ENCODE peak calls at places on chromosomes 6 and 20, in eight cellular contexts. One of them, this sample, is unnamed.

GRCh38 chr20:313948-314347 is 11.4 kb upstream of the SOX12 start:
- DNase-seq in left ventricle myocardium superior: no peak
- DNase-seq in NCI-H345: no peak
- DNase-seq in GM12865: no peak
- DNase-seq in activated CD4-positive, alpha-beta T cell treated with anti-CD3 and anti-CD28 coated beads, Interleukin-2, amount 50 U/mL, for 1 hour: no peak
- DNase-seq in NAMALWA: no peak
- DNase-seq in GM13976: no peak
- DNase-seq in cardiac fibroblast: peak
- DNase-seq in this sample: no peak

GRCh38 chr20:47125553-47126373 is 230.7 kb downstream of the ZMYND8 start:
- DNase-seq in left ventricle myocardium superior: peak
- DNase-seq in NCI-H345: no peak
- DNase-seq in GM12865: no peak
- DNase-seq in activated CD4-positive, alpha-beta T cell treated with anti-CD3 and anti-CD28 coated beads, Interleukin-2, amount 50 U/mL, for 1 hour: no peak
- DNase-seq in NAMALWA: no peak
- DNase-seq in GM13976: no peak
- DNase-seq in cardiac fibroblast: peak
- DNase-seq in this sample: no peak

GRCh38 chr20:58829531-58829941 is 21.2 kb downstream of the GNAS-AS1 start:
- DNase-seq in left ventricle myocardium superior: peak
- DNase-seq in NCI-H345: no peak
- DNase-seq in GM12865: no peak
- DNase-seq in activated CD4-positive, alpha-beta T cell treated with anti-CD3 and anti-CD28 coated beads, Interleukin-2, amount 50 U/mL, for 1 hour: no peak
- DNase-seq in NAMALWA: no peak
- DNase-seq in GM13976: no peak
- DNase-seq in cardiac fibroblast: no peak
- DNase-seq in this sample: no peak

GRCh38 chr6:124962617-124963415 is 579 bp downstream of the RNF217 start:
- DNase-seq in left ventricle myocardium superior: peak
- DNase-seq in NCI-H345: peak
- DNase-seq in GM12865: no peak
- DNase-seq in activated CD4-positive, alpha-beta T cell treated with anti-CD3 and anti-CD28 coated beads, Interleukin-2, amount 50 U/mL, for 1 hour: no peak
- DNase-seq in NAMALWA: no peak
- DNase-seq in GM13976: peak
- DNase-seq in cardiac fibroblast: peak
- DNase-seq in this sample: no peak

GRCh38 chr6:45432944-45433343 is 55.2 kb upstream of the SUPT3H start:
- DNase-seq in left ventricle myocardium superior: no peak
- DNase-seq in NCI-H345: no peak
- DNase-seq in GM12865: no peak
- DNase-seq in activated CD4-positive, alpha-beta T cell treated with anti-CD3 and anti-CD28 coated beads, Interleukin-2, amount 50 U/mL, for 1 hour: no peak
- DNase-seq in NAMALWA: no peak
- DNase-seq in GM13976: no peak
- DNase-seq in cardiac fibroblast: peak
- DNase-seq in this sample: no peak

GRCh38 chr6:27839303-27840081 is 72.7 kb downstream of the OR2B2 start:
- DNase-seq in left ventricle myocardium superior: no peak
- DNase-seq in NCI-H345: no peak
- DNase-seq in GM12865: peak
- DNase-seq in activated CD4-positive, alpha-beta T cell treated with anti-CD3 and anti-CD28 coated beads, Interleukin-2, amount 50 U/mL, for 1 hour: no peak
- DNase-seq in NAMALWA: peak
- DNase-seq in GM13976: no peak
- DNase-seq in cardiac fibroblast: peak
- DNase-seq in this sample: peak

GRCh38 chr6:85115876-85116275 is 334.0 kb upstream of the NT5E start:
- DNase-seq in left ventricle myocardium superior: no peak
- DNase-seq in NCI-H345: no peak
- DNase-seq in GM12865: no peak
- DNase-seq in activated CD4-positive, alpha-beta T cell treated with anti-CD3 and anti-CD28 coated beads, Interleukin-2, amount 50 U/mL, for 1 hour: no peak
- DNase-seq in NAMALWA: no peak
- DNase-seq in GM13976: no peak
- DNase-seq in cardiac fibroblast: no peak
- DNase-seq in this sample: no peak

GRCh38 chr6:166957087-166957804 is 896 bp upstream of the RNASET2 start:
- DNase-seq in left ventricle myocardium superior: peak
- DNase-seq in NCI-H345: peak
- DNase-seq in GM12865: peak
- DNase-seq in activated CD4-positive, alpha-beta T cell treated with anti-CD3 and anti-CD28 coated beads, Interleukin-2, amount 50 U/mL, for 1 hour: peak
- DNase-seq in NAMALWA: peak
- DNase-seq in GM13976: peak
- DNase-seq in cardiac fibroblast: no peak
- DNase-seq in this sample: no peak

GRCh38 chr6:26439151-26439550 is 1.2 kb upstream of the BTN3A3 start:
- DNase-seq in left ventricle myocardium superior: no peak
- DNase-seq in NCI-H345: no peak
- DNase-seq in GM12865: no peak
- DNase-seq in activated CD4-positive, alpha-beta T cell treated with anti-CD3 and anti-CD28 coated beads, Interleukin-2, amount 50 U/mL, for 1 hour: no peak
- DNase-seq in NAMALWA: no peak
- DNase-seq in GM13976: no peak
- DNase-seq in cardiac fibroblast: no peak
- DNase-seq in this sample: no peak

GRCh38 chr6:36445651-36446050 is 2.9 kb downstream of the KCTD20 start:
- DNase-seq in left ventricle myocardium superior: no peak
- DNase-seq in NCI-H345: no peak
- DNase-seq in GM12865: no peak
- DNase-seq in activated CD4-positive, alpha-beta T cell treated with anti-CD3 and anti-CD28 coated beads, Interleukin-2, amount 50 U/mL, for 1 hour: no peak
- DNase-seq in NAMALWA: no peak
- DNase-seq in GM13976: no peak
- DNase-seq in cardiac fibroblast: no peak
- DNase-seq in this sample: no peak

GRCh38 chr6:100300221-100300736 is 164.4 kb downstream of the SIM1 start:
- DNase-seq in left ventricle myocardium superior: no peak
- DNase-seq in NCI-H345: no peak
- DNase-seq in GM12865: no peak
- DNase-seq in activated CD4-positive, alpha-beta T cell treated with anti-CD3 and anti-CD28 coated beads, Interleukin-2, amount 50 U/mL, for 1 hour: no peak
- DNase-seq in NAMALWA: no peak
- DNase-seq in GM13976: no peak
- DNase-seq in cardiac fibroblast: peak
- DNase-seq in this sample: peak

GRCh38 chr20:45316150-45317080 is 8.3 kb upstream of the MATN4 start:
- DNase-seq in left ventricle myocardium superior: no peak
- DNase-seq in NCI-H345: no peak
- DNase-seq in GM12865: no peak
- DNase-seq in activated CD4-positive, alpha-beta T cell treated with anti-CD3 and anti-CD28 coated beads, Interleukin-2, amount 50 U/mL, for 1 hour: no peak
- DNase-seq in NAMALWA: no peak
- DNase-seq in GM13976: no peak
- DNase-seq in cardiac fibroblast: no peak
- DNase-seq in this sample: no peak

GRCh38 chr6:77454386-77454785 is 8.9 kb downstream of the HTR1B start:
- DNase-seq in left ventricle myocardium superior: no peak
- DNase-seq in NCI-H345: no peak
- DNase-seq in GM12865: no peak
- DNase-seq in activated CD4-positive, alpha-beta T cell treated with anti-CD3 and anti-CD28 coated beads, Interleukin-2, amount 50 U/mL, for 1 hour: no peak
- DNase-seq in NAMALWA: no peak
- DNase-seq in GM13976: no peak
- DNase-seq in cardiac fibroblast: peak
- DNase-seq in this sample: no peak

GRCh38 chr20:19483309-19483708 is 270.9 kb downstream of the SLC24A3 start:
- DNase-seq in left ventricle myocardium superior: no peak
- DNase-seq in NCI-H345: no peak
- DNase-seq in GM12865: no peak
- DNase-seq in activated CD4-positive, alpha-beta T cell treated with anti-CD3 and anti-CD28 coated beads, Interleukin-2, amount 50 U/mL, for 1 hour: no peak
- DNase-seq in NAMALWA: no peak
- DNase-seq in GM13976: no peak
- DNase-seq in cardiac fibroblast: no peak
- DNase-seq in this sample: no peak

GRCh38 chr6:31952140-31952805 is 6.4 kb downstream of the CFB start:
- DNase-seq in left ventricle myocardium superior: peak
- DNase-seq in NCI-H345: peak
- DNase-seq in GM12865: peak
- DNase-seq in activated CD4-positive, alpha-beta T cell treated with anti-CD3 and anti-CD28 coated beads, Interleukin-2, amount 50 U/mL, for 1 hour: no peak
- DNase-seq in NAMALWA: no peak
- DNase-seq in GM13976: peak
- DNase-seq in cardiac fibroblast: peak
- DNase-seq in this sample: no peak

GRCh38 chr6:90508753-90509152 is 78.1 kb downstream of the MAP3K7 start:
- DNase-seq in left ventricle myocardium superior: no peak
- DNase-seq in NCI-H345: no peak
- DNase-seq in GM12865: no peak
- DNase-seq in activated CD4-positive, alpha-beta T cell treated with anti-CD3 and anti-CD28 coated beads, Interleukin-2, amount 50 U/mL, for 1 hour: no peak
- DNase-seq in NAMALWA: peak
- DNase-seq in GM13976: no peak
- DNase-seq in cardiac fibroblast: no peak
- DNase-seq in this sample: no peak

GRCh38 chr20:8616792-8617191 is 452.1 kb upstream of the PLCB4 start:
- DNase-seq in left ventricle myocardium superior: no peak
- DNase-seq in NCI-H345: no peak
- DNase-seq in GM12865: no peak
- DNase-seq in activated CD4-positive, alpha-beta T cell treated with anti-CD3 and anti-CD28 coated beads, Interleukin-2, amount 50 U/mL, for 1 hour: no peak
- DNase-seq in NAMALWA: no peak
- DNase-seq in GM13976: no peak
- DNase-seq in cardiac fibroblast: peak
- DNase-seq in this sample: no peak

GRCh38 chr6:69812746-69813427 is 16.1 kb upstream of the LMBRD1 start:
- DNase-seq in left ventricle myocardium superior: no peak
- DNase-seq in NCI-H345: no peak
- DNase-seq in GM12865: no peak
- DNase-seq in activated CD4-positive, alpha-beta T cell treated with anti-CD3 and anti-CD28 coated beads, Interleukin-2, amount 50 U/mL, for 1 hour: no peak
- DNase-seq in NAMALWA: no peak
- DNase-seq in GM13976: no peak
- DNase-seq in cardiac fibroblast: no peak
- DNase-seq in this sample: no peak

GRCh38 chr20:22681591-22682248 is 97.3 kb upstream of the FOXA2 start:
- DNase-seq in left ventricle myocardium superior: no peak
- DNase-seq in NCI-H345: no peak
- DNase-seq in GM12865: no peak
- DNase-seq in activated CD4-positive, alpha-beta T cell treated with anti-CD3 and anti-CD28 coated beads, Interleukin-2, amount 50 U/mL, for 1 hour: no peak
- DNase-seq in NAMALWA: no peak
- DNase-seq in GM13976: no peak
- DNase-seq in cardiac fibroblast: no peak
- DNase-seq in this sample: no peak

GRCh38 chr6:111632468-111633247 is 27.0 kb upstream of the TRAF3IP2 start:
- DNase-seq in left ventricle myocardium superior: no peak
- DNase-seq in NCI-H345: no peak
- DNase-seq in GM12865: no peak
- DNase-seq in activated CD4-positive, alpha-beta T cell treated with anti-CD3 and anti-CD28 coated beads, Interleukin-2, amount 50 U/mL, for 1 hour: no peak
- DNase-seq in NAMALWA: no peak
- DNase-seq in GM13976: no peak
- DNase-seq in cardiac fibroblast: no peak
- DNase-seq in this sample: no peak

GRCh38 chr20:37934634-37935010 is 31.7 kb downstream of the VSTM2L start:
- DNase-seq in left ventricle myocardium superior: no peak
- DNase-seq in NCI-H345: no peak
- DNase-seq in GM12865: no peak
- DNase-seq in activated CD4-positive, alpha-beta T cell treated with anti-CD3 and anti-CD28 coated beads, Interleukin-2, amount 50 U/mL, for 1 hour: no peak
- DNase-seq in NAMALWA: no peak
- DNase-seq in GM13976: no peak
- DNase-seq in cardiac fibroblast: no peak
- DNase-seq in this sample: no peak

GRCh38 chr6:154962751-154963150 is 32.4 kb upstream of the TIAM2 start:
- DNase-seq in left ventricle myocardium superior: no peak
- DNase-seq in NCI-H345: no peak
- DNase-seq in GM12865: no peak
- DNase-seq in activated CD4-positive, alpha-beta T cell treated with anti-CD3 and anti-CD28 coated beads, Interleukin-2, amount 50 U/mL, for 1 hour: no peak
- DNase-seq in NAMALWA: no peak
- DNase-seq in GM13976: no peak
- DNase-seq in cardiac fibroblast: peak
- DNase-seq in this sample: peak

GRCh38 chr6:87115402-87116135 is 20.7 kb upstream of the CGA start:
- DNase-seq in left ventricle myocardium superior: no peak
- DNase-seq in NCI-H345: no peak
- DNase-seq in GM12865: peak
- DNase-seq in activated CD4-positive, alpha-beta T cell treated with anti-CD3 and anti-CD28 coated beads, Interleukin-2, amount 50 U/mL, for 1 hour: no peak
- DNase-seq in NAMALWA: peak
- DNase-seq in GM13976: peak
- DNase-seq in cardiac fibroblast: no peak
- DNase-seq in this sample: no peak

GRCh38 chr20:63009988-63010769 is 3.4 kb upstream of the BHLHE23 start:
- DNase-seq in left ventricle myocardium superior: no peak
- DNase-seq in NCI-H345: peak
- DNase-seq in GM12865: peak
- DNase-seq in activated CD4-positive, alpha-beta T cell treated with anti-CD3 and anti-CD28 coated beads, Interleukin-2, amount 50 U/mL, for 1 hour: peak
- DNase-seq in NAMALWA: peak
- DNase-seq in GM13976: peak
- DNase-seq in cardiac fibroblast: peak
- DNase-seq in this sample: no peak

GRCh38 chr20:14406495-14406894 is 69.1 kb upstream of the FLRT3 start:
- DNase-seq in left ventricle myocardium superior: no peak
- DNase-seq in NCI-H345: no peak
- DNase-seq in GM12865: no peak
- DNase-seq in activated CD4-positive, alpha-beta T cell treated with anti-CD3 and anti-CD28 coated beads, Interleukin-2, amount 50 U/mL, for 1 hour: no peak
- DNase-seq in NAMALWA: no peak
- DNase-seq in GM13976: no peak
- DNase-seq in cardiac fibroblast: peak
- DNase-seq in this sample: peak

GRCh38 chr20:48015943-48016723 is 230.9 kb upstream of the SULF2 start:
- DNase-seq in left ventricle myocardium superior: no peak
- DNase-seq in NCI-H345: no peak
- DNase-seq in GM12865: no peak
- DNase-seq in activated CD4-positive, alpha-beta T cell treated with anti-CD3 and anti-CD28 coated beads, Interleukin-2, amount 50 U/mL, for 1 hour: no peak
- DNase-seq in NAMALWA: no peak
- DNase-seq in GM13976: no peak
- DNase-seq in cardiac fibroblast: peak
- DNase-seq in this sample: peak

This sample was measured in HS-5.